ENCODE peak calls at places on chromosomes 3 and 15, in five cellular contexts. One of them, this sample, is unnamed.

GRCh38 chr15:68730491-68731317 is 90.0 kb downstream of the ANP32A start:
- DNase-seq in fibroblast of lung: peak; percentile 57
- DNase-seq in heart right ventricle: peak; percentile 48
- DNase-seq in right lobe of liver: no peak
- DNase-seq in HL-60: peak; percentile 50
- DNase-seq in this sample: no peak

GRCh38 chr3:61356678-61357077 is 105.4 kb upstream of the FHIT start:
- DNase-seq in fibroblast of lung: no peak
- DNase-seq in heart right ventricle: no peak
- DNase-seq in right lobe of liver: no peak
- DNase-seq in HL-60: no peak
- DNase-seq in this sample: no peak

GRCh38 chr3:70393881-70394612 is 81.6 kb upstream of the MDFIC2 start:
- DNase-seq in fibroblast of lung: no peak
- DNase-seq in heart right ventricle: no peak
- DNase-seq in right lobe of liver: no peak
- DNase-seq in HL-60: no peak
- DNase-seq in this sample: no peak

GRCh38 chr3:18423401-18424212 is 1.5 kb downstream of the SATB1 start:
- DNase-seq in fibroblast of lung: peak; percentile 66
- DNase-seq in heart right ventricle: peak; percentile 36
- DNase-seq in right lobe of liver: peak; percentile 62
- DNase-seq in HL-60: peak; percentile 45
- DNase-seq in this sample: no peak

GRCh38 chr3:27630892-27631291 is 91.2 kb downstream of the EOMES start:
- DNase-seq in fibroblast of lung: peak; percentile 16
- DNase-seq in heart right ventricle: no peak
- DNase-seq in right lobe of liver: no peak
- DNase-seq in HL-60: no peak
- DNase-seq in this sample: no peak

GRCh38 chr15:41490355-41490754 is 3.3 kb upstream of the ITPKA start:
- DNase-seq in fibroblast of lung: peak; percentile 97
- DNase-seq in heart right ventricle: no peak
- DNase-seq in right lobe of liver: no peak
- DNase-seq in HL-60: no peak
- DNase-seq in this sample: no peak

GRCh38 chr3:117695871-117696270 is 986.3 kb downstream of the TUSC7 start:
- DNase-seq in fibroblast of lung: no peak
- DNase-seq in heart right ventricle: no peak
- DNase-seq in right lobe of liver: no peak
- DNase-seq in HL-60: no peak
- DNase-seq in this sample: no peak

GRCh38 chr3:197186887-197187588 is 111.4 kb downstream of the DLG1 start:
- DNase-seq in fibroblast of lung: peak; percentile 79
- DNase-seq in heart right ventricle: no peak
- DNase-seq in right lobe of liver: no peak
- DNase-seq in HL-60: peak; percentile 56
- DNase-seq in this sample: no peak

GRCh38 chr15:92074646-92075045 is 221.1 kb downstream of the SLCO3A1 start:
- DNase-seq in fibroblast of lung: no peak
- DNase-seq in heart right ventricle: peak; percentile 44
- DNase-seq in right lobe of liver: no peak
- DNase-seq in HL-60: no peak
- DNase-seq in this sample: no peak

GRCh38 chr3:71809321-71809720 is 24.4 kb upstream of the PROK2 start:
- DNase-seq in fibroblast of lung: no peak
- DNase-seq in heart right ventricle: no peak
- DNase-seq in right lobe of liver: no peak
- DNase-seq in HL-60: no peak
- DNase-seq in this sample: no peak

DNA sequence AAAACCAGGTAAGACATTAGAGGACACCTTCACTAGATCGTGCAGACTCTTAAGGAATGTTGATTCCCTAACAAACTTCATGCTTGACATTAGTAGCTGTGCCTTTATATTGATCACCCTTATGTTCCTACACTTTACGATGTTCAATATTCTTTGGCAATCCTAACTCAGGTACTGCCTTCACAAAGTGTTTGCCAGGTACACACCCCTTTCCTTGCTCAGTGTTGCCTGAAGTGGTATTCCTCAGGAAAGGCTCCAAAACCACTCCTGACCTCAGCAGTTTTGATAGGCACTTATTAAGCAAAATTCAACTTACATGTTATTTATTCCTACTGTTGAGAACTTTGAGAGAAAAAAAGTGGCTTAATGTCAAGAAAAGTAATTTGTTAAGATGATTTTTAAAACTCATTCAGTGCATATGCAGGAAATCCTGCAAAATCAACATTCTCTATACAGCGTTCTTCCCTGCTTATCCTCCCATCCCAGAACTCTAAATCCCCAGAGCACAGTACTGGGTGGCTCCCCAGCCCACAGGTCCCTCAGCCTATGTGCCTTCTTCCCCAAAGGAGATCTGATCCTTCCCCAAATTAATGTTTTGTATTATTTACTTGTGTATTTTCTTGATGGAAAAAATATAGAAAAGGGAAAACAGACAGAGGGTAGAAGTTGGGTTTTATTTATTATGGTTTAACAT is 260.7 kb downstream of the MECOM start:
- DNase-seq in fibroblast of lung: no peak
- DNase-seq in heart right ventricle: no peak
- DNase-seq in right lobe of liver: no peak
- DNase-seq in HL-60: no peak
- DNase-seq in this sample: no peak
- H3K27me3 ChIP-seq in fibroblast of lung: no peaks in the 10 kb centered on the region
- H3K27me3 ChIP-seq in heart right ventricle: no peaks in the 10 kb centered on the region
- H3K27me3 ChIP-seq in right lobe of liver: no peaks in the 10 kb centered on the region
- H3K27me3 ChIP-seq in HL-60: peaks cover 4% of the 10 kb centered on the region
- H3K27me3 ChIP-seq in this sample: no peaks in the 10 kb centered on the region

GRCh38 chr15:73750951-73751350 is 2.2 kb downstream of the INSYN1 start:
- DNase-seq in fibroblast of lung: no peak
- DNase-seq in heart right ventricle: no peak
- DNase-seq in right lobe of liver: no peak
- DNase-seq in HL-60: no peak
- DNase-seq in this sample: no peak
- H3K27me3 ChIP-seq in fibroblast of lung: peaks cover 20% of the 10 kb centered on the region
- H3K27me3 ChIP-seq in heart right ventricle: peaks cover 14% of the 10 kb centered on the region
- H3K27me3 ChIP-seq in right lobe of liver: no peaks in the 10 kb centered on the region
- H3K27me3 ChIP-seq in HL-60: peaks cover 30% of the 10 kb centered on the region
- H3K27me3 ChIP-seq in this sample: no peaks in the 10 kb centered on the region

DNA sequence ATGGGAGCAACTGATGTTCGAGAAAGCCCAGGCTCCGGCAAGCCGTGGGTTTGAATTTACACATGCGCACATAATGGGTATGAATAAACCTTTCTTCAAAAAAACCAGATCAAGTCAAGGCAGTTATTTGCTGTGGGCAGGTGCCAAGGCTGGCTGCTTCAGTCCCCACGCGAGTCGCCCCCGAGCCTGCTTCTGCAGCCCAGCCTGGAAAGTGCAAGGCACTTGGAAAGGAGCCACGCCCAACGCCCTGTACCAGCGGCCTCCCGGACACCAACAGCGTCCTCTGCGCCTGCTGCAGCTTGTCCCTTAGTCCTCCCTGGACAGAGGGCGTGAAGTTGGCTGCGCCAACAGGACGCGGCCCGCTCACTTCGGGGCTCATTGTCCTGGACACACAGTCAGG is 68.9 kb downstream of the KLF15 start:
- DNase-seq in fibroblast of lung: no peak
- DNase-seq in heart right ventricle: peak; percentile 74
- DNase-seq in right lobe of liver: peak; percentile 60
- DNase-seq in HL-60: no peak
- DNase-seq in this sample: no peak
- H3K27me3 ChIP-seq in fibroblast of lung: peaks cover 6% of the 10 kb centered on the region
- H3K27me3 ChIP-seq in heart right ventricle: peaks cover 18% of the 10 kb centered on the region
- H3K27me3 ChIP-seq in right lobe of liver: no peaks in the 10 kb centered on the region
- H3K27me3 ChIP-seq in HL-60: peaks cover 37% of the 10 kb centered on the region
- H3K27me3 ChIP-seq in this sample: no peaks in the 10 kb centered on the region

GRCh38 chr3:15331606-15332404 is 581 bp downstream of the SH3BP5 start:
- DNase-seq in fibroblast of lung: peak; percentile 34
- DNase-seq in heart right ventricle: peak; percentile 25
- DNase-seq in right lobe of liver: peak; percentile 68
- DNase-seq in HL-60: no peak
- DNase-seq in this sample: peak; percentile 55
- H3K27me3 ChIP-seq in fibroblast of lung: no peaks in the 10 kb centered on the region
- H3K27me3 ChIP-seq in heart right ventricle: no peaks in the 10 kb centered on the region
- H3K27me3 ChIP-seq in right lobe of liver: no peaks in the 10 kb centered on the region
- H3K27me3 ChIP-seq in HL-60: peaks cover 12% of the 10 kb centered on the region
- H3K27me3 ChIP-seq in this sample: no peaks in the 10 kb centered on the region

This sample was measured in breast epithelium.